ENCODE peak calls at places on chromosomes 2 and 18, in seven cellular contexts. B, H, L, G, P, K and E are unnamed samples.

GRCh38 chr18:71068338-71068737 is 779.5 kb downstream of the SOCS6 start:
- DNase-seq in B (no peak), H (no peak), L (no peak), G (no peak), P (no peak), K (no peak), E (no peak)

GRCh38 chr2:237629739-237630138 is 2.4 kb downstream of the LRRFIP1 start:
- DNase-seq in B (peak; percentile 50), H (no peak), L (no peak), G (no peak), P (no peak), K (no peak), E (no peak)

GRCh38 chr2:222982010-222982908 is 69.7 kb upstream of the KCNE4 start:
- DNase-seq in B (peak; percentile 46), H (peak; percentile 84), L (peak; percentile 48), G (no peak), P (peak; percentile 5), K (peak; percentile 19), E (peak; percentile 91)

GRCh38 chr2:189836644-189837043 is 52.4 kb downstream of the PMS1 start:
- DNase-seq in B (no peak), H (peak; percentile 82), L (no peak), G (no peak), P (no peak), K (no peak), E (peak; percentile 62)

GRCh38 chr2:208595386-208596275 is 189.0 kb downstream of the PTH2R start:
- DNase-seq in B (peak; percentile 41), H (peak; percentile 62), L (no peak), G (no peak), P (no peak), K (no peak), E (no peak)

GRCh38 chr2:6826081-6826913 is 39.4 kb downstream of the CMPK2 start:
- DNase-seq in B (peak; percentile 97), H (peak; percentile 72), L (no peak), G (no peak), P (peak; percentile 86), K (no peak), E (peak; percentile 75)

GRCh38 chr2:216351172-216351925 is 20.9 kb downstream of the MARCHF4 start:
- DNase-seq in B (no peak), H (no peak), L (no peak), G (no peak), P (no peak), K (no peak), E (no peak)

GRCh38 chr18:10942998-10943397 is 206.4 kb downstream of the PIEZO2 start:
- DNase-seq in B (no peak), H (no peak), L (no peak), G (no peak), P (no peak), K (no peak), E (no peak)

GRCh38 chr2:227460079-227460485 is 11.9 kb upstream of the AGFG1 start:
- DNase-seq in B (peak; percentile 44), H (no peak), L (no peak), G (peak; percentile 84), P (no peak), K (no peak), E (no peak)

GRCh38 chr18:39701071-39701783 is 2135.6 kb upstream of the CELF4 start:
- DNase-seq in B (peak; percentile 26), H (no peak), L (no peak), G (no peak), P (no peak), K (no peak), E (peak; percentile 10)

GRCh38 chr2:198314559-198315153 is 510.3 kb downstream of the PLCL1 start:
- DNase-seq in B (peak; percentile 79), H (peak; percentile 56), L (peak; percentile 9), G (no peak), P (peak; percentile 94), K (no peak), E (peak; percentile 77)